ENCODE peak calls at places on chromosome 10, in seven cellular contexts. F, I, E, Y, Q, G and W are unnamed samples.

GRCh38 chr10:93757136-93757535 is 600 bp upstream of the LGI1 start:
- DNase-seq in E (peak), F (peak), G (no peak), I (no peak), Q (peak), Y (no peak), W (no peak)

GRCh38 chr10:70480254-70480861 is 1.8 kb downstream of the PALD1 start:
- DNase-seq in Q (no peak), I (no peak), F (no peak), G (peak), E (no peak), Y (no peak), W (no peak)

GRCh38 chr10:97575101-97575668 is 2.6 kb downstream of the ANKRD2 start:
- DNase-seq in G (no peak), F (peak), I (no peak), E (no peak), Y (peak), Q (no peak), W (no peak)

GRCh38 chr10:20598590-20598989 is 298.5 kb downstream of the NEBL start:
- DNase-seq in Y (peak), Q (peak), I (peak), G (no peak), E (peak), F (peak), W (no peak)

GRCh38 chr10:119424591-119424975 is 117.9 kb downstream of the RGS10 start:
- DNase-seq in Y (no peak), E (no peak), F (no peak), G (no peak), I (no peak), Q (no peak), W (no peak)

GRCh38 chr10:86642499-86642898 is 11.8 kb upstream of the OPN4 start:
- DNase-seq in Y (peak), E (no peak), F (no peak), G (no peak), I (peak), Q (no peak), W (no peak)

GRCh38 chr10:124999433-125000365 is 57.8 kb downstream of the ZRANB1 start:
- DNase-seq in I (peak), F (no peak), E (no peak), Q (no peak), Y (no peak), G (no peak), W (no peak)

GRCh38 chr10:110408203-110408871 is 89.4 kb upstream of the DUSP5 start:
- DNase-seq in Y (peak), F (peak), Q (peak), G (no peak), E (peak), I (no peak), W (no peak)

GRCh38 chr10:119029613-119030420 is at the start of gene NANOS1:
- DNase-seq in F (peak), I (peak), G (peak), Q (no peak), E (peak), Y (no peak), W (peak)

GRCh38 chr10:100661546-100661945 is 83.8 kb upstream of the PAX2 start:
- DNase-seq in I (no peak), G (no peak), E (peak), F (no peak), Y (no peak), Q (no peak), W (no peak)

GRCh38 chr10:17004801-17005380 is 124.7 kb downstream of the CUBN start:
- DNase-seq in Q (no peak), G (no peak), F (peak), Y (no peak), E (no peak), I (no peak), W (no peak)

GRCh38 chr10:29387269-29387668 is 98.4 kb downstream of the LYZL1 start:
- DNase-seq in Q (no peak), F (no peak), Y (no peak), G (no peak), E (no peak), I (no peak), W (no peak)

GRCh38 chr10:105952153-105952552 is 1212.4 kb downstream of the SORCS1 start:
- DNase-seq in Q (peak), F (peak), E (peak), G (no peak), I (peak), Y (peak), W (peak)

GRCh38 chr10:13891542-13892431 is 305.0 kb downstream of the PRPF18 start:
- DNase-seq in Q (peak), F (peak), I (no peak), Y (no peak), E (no peak), G (peak), W (peak)

GRCh38 chr10:46536171-46536570 is 20.3 kb downstream of the GPRIN2 start:
- DNase-seq in Q (no peak), E (no peak), F (no peak), Y (no peak), I (no peak), G (no peak), W (no peak)

DNA sequence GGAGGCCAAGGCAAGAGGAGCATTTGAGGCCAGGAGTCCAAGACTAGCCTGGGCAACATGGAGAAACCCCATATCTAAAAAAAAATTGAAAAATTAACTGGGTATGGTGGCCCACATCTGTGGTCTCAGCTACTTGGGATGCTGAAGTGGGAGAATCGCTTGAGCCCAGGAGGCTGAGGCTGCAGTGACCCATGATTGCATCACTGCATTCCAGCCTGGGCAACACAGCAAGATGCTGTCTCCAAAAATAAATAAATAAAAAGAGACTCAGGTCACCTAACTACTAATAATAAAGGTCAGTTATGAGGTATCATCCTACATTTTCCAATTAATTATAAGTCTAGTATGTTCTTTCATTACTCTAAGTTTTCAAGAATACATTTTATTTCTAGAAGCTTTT is 20.6 kb downstream of the CABCOCO1 start:
- DNase-seq in E (no peak), Y (no peak), Q (no peak), G (no peak), I (no peak), F (no peak), W (no peak)
- H3K4ac ChIP-seq in E (no peak), Y (no peak), Q (no peak), G (no peak), I (no peak), F (no peak), W (no peak)

GRCh38 chr10:25159591-25159990 is 15.2 kb upstream of the GPR158 start:
- DNase-seq in Q (no peak), I (no peak), E (no peak), G (no peak), Y (no peak), F (no peak), W (no peak)

GRCh38 chr10:25157650-25158049 is 17.2 kb upstream of the GPR158 start:
- DNase-seq in G (no peak), Q (no peak), Y (no peak), I (no peak), F (no peak), E (no peak), W (no peak)

GRCh38 chr10:25162391-25162790 is 12.4 kb upstream of the GPR158 start:
- DNase-seq in Q (no peak), G (no peak), Y (no peak), E (no peak), F (no peak), I (no peak), W (no peak)
- H3K4ac ChIP-seq in Q (no peak), G (no peak), Y (no peak), E (no peak), F (no peak), I (no peak), W (no peak)

DNA sequence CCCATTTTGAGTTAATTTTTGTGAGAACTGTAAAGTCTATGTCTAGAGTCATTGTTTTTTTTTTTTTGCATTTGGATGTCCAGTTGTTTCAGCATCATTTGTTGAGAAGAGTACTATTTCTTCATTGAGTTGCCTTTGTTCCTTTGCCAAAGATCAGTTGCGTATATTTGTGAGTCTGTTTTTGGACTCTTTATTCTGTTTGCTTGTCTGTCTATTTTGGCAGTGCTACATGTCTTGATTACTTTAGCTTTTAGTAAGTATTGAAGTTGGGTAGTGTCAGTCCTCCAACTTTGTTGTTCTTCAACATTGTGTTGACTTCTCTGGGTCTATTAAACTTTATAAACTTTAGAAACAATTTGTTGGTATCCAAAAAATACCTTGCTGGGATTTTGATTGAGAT is 31.6 kb downstream of the CCDC7 start:
- DNase-seq in G (no peak), Q (no peak), E (no peak), Y (no peak), I (no peak), F (no peak), W (no peak)
- H3K4ac ChIP-seq in G (no peak), Q (no peak), E (no peak), Y (no peak), I (no peak), F (no peak), W (no peak)

DNA sequence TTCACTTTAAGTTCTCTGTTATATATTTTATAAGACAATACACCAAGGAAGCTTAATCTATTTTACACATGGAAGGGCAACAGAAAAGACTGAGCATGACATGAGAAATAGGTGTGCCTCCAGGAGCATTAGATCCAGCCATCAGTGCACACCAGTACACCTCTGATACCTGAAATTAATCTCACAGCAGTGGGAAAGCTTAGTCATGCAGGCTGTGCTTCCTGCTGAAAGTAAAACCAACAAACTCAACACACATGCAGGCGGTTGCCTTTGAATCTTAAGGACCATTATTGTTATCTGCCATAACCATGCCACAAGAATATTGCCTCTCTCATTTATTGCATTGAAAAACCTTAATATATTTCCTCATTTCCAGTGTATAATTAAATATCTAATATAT is 16.4 kb upstream of the ANKRD30A start:
- DNase-seq in I (no peak), Q (no peak), G (no peak), Y (no peak), E (no peak), F (no peak), W (no peak)
- H3K4ac ChIP-seq in I (no peak), Q (no peak), G (no peak), Y (no peak), E (no peak), F (no peak), W (no peak)

DNA sequence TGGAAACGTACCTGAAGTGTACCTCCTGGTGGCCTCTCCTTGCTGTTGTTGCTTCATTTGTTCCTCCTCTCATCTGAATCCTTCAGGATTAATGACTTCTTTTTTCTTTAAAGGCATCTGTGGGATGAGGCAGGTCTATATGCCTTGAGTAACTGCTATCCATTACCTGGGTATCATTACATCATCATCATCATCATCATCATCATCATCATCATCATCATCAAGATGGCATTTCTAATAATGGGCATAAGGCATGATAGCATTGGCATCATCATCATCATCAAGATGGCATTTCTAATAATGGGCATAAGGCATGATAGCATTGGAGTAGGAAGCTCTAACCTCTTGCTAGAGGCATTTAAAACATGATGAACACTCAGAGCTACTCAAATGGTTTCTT is 59.9 kb downstream of the CFAP58 start:
- DNase-seq in Y (no peak), I (no peak), Q (no peak), E (no peak), G (no peak), F (no peak), W (no peak)
- H3K4ac ChIP-seq in Y (no peak), I (no peak), Q (no peak), E (no peak), G (no peak), F (no peak), W (no peak)

GRCh38 chr10:1136268-1136667 is 80.1 kb downstream of the WDR37 start:
- DNase-seq in E (no peak), F (no peak), Y (no peak), Q (no peak), G (no peak), I (no peak), W (no peak)

GRCh38 chr10:1141261-1141660 is 85.1 kb downstream of the WDR37 start:
- DNase-seq in E (no peak), Q (no peak), Y (no peak), I (no peak), F (no peak), G (peak), W (no peak)

GRCh38 chr10:1134156-1134555 is 78.0 kb downstream of the WDR37 start:
- DNase-seq in I (no peak), G (peak), E (no peak), F (no peak), Q (no peak), Y (no peak), W (no peak)

GRCh38 chr10:1138529-1138928 is 82.3 kb downstream of the WDR37 start:
- DNase-seq in E (no peak), F (no peak), I (no peak), Q (no peak), G (no peak), Y (no peak), W (no peak)

GRCh38 chr10:1137499-1138163 is 81.4 kb downstream of the WDR37 start:
- DNase-seq in Q (no peak), F (no peak), G (peak), I (no peak), E (no peak), Y (no peak), W (no peak)
- H3K4ac ChIP-seq in Q (no peak), F (no peak), G (no peak), I (no peak), E (no peak), Y (no peak), W (no peak)

GRCh38 chr10:31025142-31025541 is 6.5 kb downstream of the ZNF438 start:
- DNase-seq in Q (no peak), E (no peak), F (no peak), G (no peak), Y (no peak), I (no peak), W (no peak)
- H3K4ac ChIP-seq in Q (no peak), E (no peak), F (no peak), G (no peak), Y (no peak), I (no peak), W (no peak)